ENCODE peak calls at places on chromosome 22, in five cellular contexts. One of them, this sample, is unnamed.

GRCh38 chr22:50161508-50162390 is 8.8 kb upstream of the PANX2 start:
- DNase-seq in cardiac muscle cell: no peak
- DNase-seq in GM23338: no peak
- DNase-seq in CD4-positive, alpha-beta memory T cell: no peak
- DNase-seq in HCT116: no peak
- DNase-seq in this sample: no peak

GRCh38 chr22:28239941-28240340 is 320.9 kb upstream of the PITPNB start:
- DNase-seq in cardiac muscle cell: no peak
- DNase-seq in GM23338: no peak
- DNase-seq in CD4-positive, alpha-beta memory T cell: no peak
- DNase-seq in HCT116: no peak
- DNase-seq in this sample: no peak

GRCh38 chr22:36277482-36278291 is 24.8 kb downstream of the APOL1 start:
- DNase-seq in cardiac muscle cell: peak; percentile 73
- DNase-seq in GM23338: peak; percentile 87
- DNase-seq in CD4-positive, alpha-beta memory T cell: peak; percentile 59
- DNase-seq in HCT116: peak; percentile 40
- DNase-seq in this sample: peak; percentile 60

GRCh38 chr22:29018293-29019189 is 43.1 kb downstream of the C22orf31 start:
- DNase-seq in cardiac muscle cell: no peak
- DNase-seq in GM23338: no peak
- DNase-seq in CD4-positive, alpha-beta memory T cell: no peak
- DNase-seq in HCT116: no peak
- DNase-seq in this sample: no peak

GRCh38 chr22:22397292-22397870 is 111.2 kb downstream of the ZNF280B start:
- DNase-seq in cardiac muscle cell: peak; percentile 31
- DNase-seq in GM23338: peak; percentile 15
- DNase-seq in CD4-positive, alpha-beta memory T cell: no peak
- DNase-seq in HCT116: peak; percentile 24
- DNase-seq in this sample: no peak

GRCh38 chr22:20312396-20313191 is 7.3 kb downstream of the DGCR6L start:
- DNase-seq in cardiac muscle cell: no peak
- DNase-seq in GM23338: no peak
- DNase-seq in CD4-positive, alpha-beta memory T cell: no peak
- DNase-seq in HCT116: no peak
- DNase-seq in this sample: no peak

GRCh38 chr22:27377501-27377900 is 424.1 kb downstream of the MN1 start:
- DNase-seq in cardiac muscle cell: no peak
- DNase-seq in GM23338: no peak
- DNase-seq in CD4-positive, alpha-beta memory T cell: no peak
- DNase-seq in HCT116: no peak
- DNase-seq in this sample: no peak

GRCh38 chr22:24801906-24802504 is 4.0 kb upstream of the SGSM1 start:
- DNase-seq in cardiac muscle cell: no peak
- DNase-seq in GM23338: no peak
- DNase-seq in CD4-positive, alpha-beta memory T cell: no peak
- DNase-seq in HCT116: no peak
- DNase-seq in this sample: no peak

GRCh38 chr22:42880815-42881214 is 23.7 kb upstream of the ARFGAP3 start:
- DNase-seq in cardiac muscle cell: no peak
- DNase-seq in GM23338: peak; percentile 56
- DNase-seq in CD4-positive, alpha-beta memory T cell: no peak
- DNase-seq in HCT116: no peak
- DNase-seq in this sample: no peak

GRCh38 chr22:48574776-48575566 is 1252.7 kb downstream of the BRD1 start:
- DNase-seq in cardiac muscle cell: peak; percentile 9
- DNase-seq in GM23338: peak; percentile 66
- DNase-seq in CD4-positive, alpha-beta memory T cell: peak; percentile 3
- DNase-seq in HCT116: no peak
- DNase-seq in this sample: no peak

GRCh38 chr22:27573280-27573711 is 228.3 kb downstream of the MN1 start:
- DNase-seq in cardiac muscle cell: no peak
- DNase-seq in GM23338: peak; percentile 57
- DNase-seq in CD4-positive, alpha-beta memory T cell: no peak
- DNase-seq in HCT116: no peak
- DNase-seq in this sample: no peak

GRCh38 chr22:47631571-47632102 is 869.2 kb downstream of the TBC1D22A start:
- DNase-seq in cardiac muscle cell: no peak
- DNase-seq in GM23338: no peak
- DNase-seq in CD4-positive, alpha-beta memory T cell: no peak
- DNase-seq in HCT116: peak; percentile 65
- DNase-seq in this sample: no peak

DNA sequence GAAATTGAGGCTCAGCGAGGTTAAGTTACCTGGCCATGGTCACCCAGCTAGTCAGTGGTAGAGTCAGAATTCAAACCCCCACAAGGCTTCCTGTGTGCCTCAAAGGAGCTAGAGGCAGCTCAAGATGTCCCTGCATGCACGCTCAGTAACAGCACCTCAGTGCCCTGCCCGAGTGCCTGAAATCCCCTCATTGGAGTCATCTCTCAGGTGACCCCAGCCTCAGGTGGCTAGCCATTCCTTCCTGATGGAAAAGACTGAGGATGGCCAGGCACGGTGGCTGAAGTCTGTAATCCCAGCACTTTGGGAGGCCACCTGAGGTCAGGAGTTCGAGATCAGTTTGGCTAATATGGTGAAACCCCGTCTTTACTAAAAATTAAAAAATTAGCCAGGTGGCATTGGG is 36.9 kb downstream of the LIF start:
- DNase-seq in cardiac muscle cell: no peak
- DNase-seq in GM23338: no peak
- DNase-seq in CD4-positive, alpha-beta memory T cell: no peak
- DNase-seq in HCT116: no peak
- DNase-seq in this sample: no peak
- H3K4me1 ChIP-seq in cardiac muscle cell: peaks cover 6% of the 10 kb centered on the region
- H3K4me1 ChIP-seq in GM23338: peaks cover 7% of the 10 kb centered on the region
- H3K4me1 ChIP-seq in CD4-positive, alpha-beta memory T cell: peaks cover 3% of the 10 kb centered on the region
- H3K4me1 ChIP-seq in HCT116: peaks cover 90% of the 10 kb centered on the region
- H3K4me1 ChIP-seq in this sample: peaks cover 21% of the 10 kb centered on the region

GRCh38 chr22:45929649-45930048 is 47.3 kb downstream of the WNT7B start:
- DNase-seq in cardiac muscle cell: no peak
- DNase-seq in GM23338: no peak
- DNase-seq in CD4-positive, alpha-beta memory T cell: no peak
- DNase-seq in HCT116: no peak
- DNase-seq in this sample: no peak

GRCh38 chr22:45928726-45929359 is 48.1 kb downstream of the WNT7B start:
- DNase-seq in cardiac muscle cell: no peak
- DNase-seq in GM23338: no peak
- DNase-seq in CD4-positive, alpha-beta memory T cell: no peak
- DNase-seq in HCT116: no peak
- DNase-seq in this sample: no peak

GRCh38 chr22:45923812-45924211 is 53.1 kb downstream of the WNT7B start:
- DNase-seq in cardiac muscle cell: no peak
- DNase-seq in GM23338: no peak
- DNase-seq in CD4-positive, alpha-beta memory T cell: no peak
- DNase-seq in HCT116: no peak
- DNase-seq in this sample: no peak

GRCh38 chr22:45925811-45926351 is 51.1 kb downstream of the WNT7B start:
- DNase-seq in cardiac muscle cell: no peak
- DNase-seq in GM23338: no peak
- DNase-seq in CD4-positive, alpha-beta memory T cell: no peak
- DNase-seq in HCT116: no peak
- DNase-seq in this sample: no peak

GRCh38 chr22:45927059-45927458 is 49.9 kb downstream of the WNT7B start:
- DNase-seq in cardiac muscle cell: no peak
- DNase-seq in GM23338: no peak
- DNase-seq in CD4-positive, alpha-beta memory T cell: no peak
- DNase-seq in HCT116: no peak
- DNase-seq in this sample: no peak
- H3K4me1 ChIP-seq in cardiac muscle cell: no peaks in the 10 kb centered on the region
- H3K4me1 ChIP-seq in GM23338: no peaks in the 10 kb centered on the region
- H3K4me1 ChIP-seq in CD4-positive, alpha-beta memory T cell: no peaks in the 10 kb centered on the region
- H3K4me1 ChIP-seq in HCT116: peaks cover 2% of the 10 kb centered on the region
- H3K4me1 ChIP-seq in this sample: peaks cover 19% of the 10 kb centered on the region

GRCh38 chr22:32804823-32805585 is 3.5 kb downstream of the TIMP3 start:
- DNase-seq in cardiac muscle cell: no peak
- DNase-seq in GM23338: no peak
- DNase-seq in CD4-positive, alpha-beta memory T cell: no peak
- DNase-seq in HCT116: no peak
- DNase-seq in this sample: no peak
- H3K4me1 ChIP-seq in cardiac muscle cell: peaks cover 38% of the 10 kb centered on the region
- H3K4me1 ChIP-seq in GM23338: peaks cover 31% of the 10 kb centered on the region
- H3K4me1 ChIP-seq in CD4-positive, alpha-beta memory T cell: no peaks in the 10 kb centered on the region
- H3K4me1 ChIP-seq in HCT116: peaks cover 2% of the 10 kb centered on the region
- H3K4me1 ChIP-seq in this sample: no peaks in the 10 kb centered on the region

GRCh38 chr22:40727607-40728325 is 48.5 kb downstream of the MCHR1 start:
- DNase-seq in cardiac muscle cell: no peak
- DNase-seq in GM23338: no peak
- DNase-seq in CD4-positive, alpha-beta memory T cell: no peak
- DNase-seq in HCT116: no peak
- DNase-seq in this sample: no peak
- H3K4me1 ChIP-seq in cardiac muscle cell: peaks cover 13% of the 10 kb centered on the region
- H3K4me1 ChIP-seq in GM23338: peaks cover 34% of the 10 kb centered on the region
- H3K4me1 ChIP-seq in CD4-positive, alpha-beta memory T cell: peaks cover 64% of the 10 kb centered on the region
- H3K4me1 ChIP-seq in HCT116: peaks cover 9% of the 10 kb centered on the region
- H3K4me1 ChIP-seq in this sample: peaks cover 4% of the 10 kb centered on the region

This sample was measured in BE2C.